ENCODE peak calls at places on chromosomes 3 and 15, in eight cellular contexts. N is NCI-H1092, A is hippocampal formation, J is body of pancreas, U is natural killer cell, V is IMR-90, Z is psoas muscle, T is AG04449. O is an unnamed sample.

GRCh38 chr3:136984837-136985236 is 27.1 kb downstream of the IL20RB start:
- DNase-seq in N (no peak), A (no peak), J (no peak), U (no peak), V (peak; percentile 74), Z (no peak), T (peak; percentile 31), O (no peak)

GRCh38 chr15:80736571-80736970 is 41.5 kb downstream of the ABHD17C start:
- DNase-seq in N (no peak), A (no peak), J (no peak), U (no peak), V (peak; percentile 47), Z (no peak), T (no peak), O (no peak)

GRCh38 chr3:152961323-152961722 is 126.4 kb downstream of the P2RY1 start:
- DNase-seq in N (no peak), A (no peak), J (peak; percentile 42), U (no peak), V (peak; percentile 0), Z (no peak), T (no peak), O (no peak)

GRCh38 chr15:101024709-101025108 is 105.6 kb downstream of the LRRK1 start:
- DNase-seq in N (no peak), A (no peak), J (no peak), U (no peak), V (no peak), Z (no peak), T (no peak), O (no peak)

GRCh38 chr15:63858881-63859280 is 25.1 kb upstream of the HERC1 start:
- DNase-seq in N (no peak), A (no peak), J (no peak), U (no peak), V (peak; percentile 41), Z (no peak), T (no peak), O (no peak)

GRCh38 chr3:128282392-128283196 is 129.3 kb downstream of the EEFSEC start:
- DNase-seq in N (peak; percentile 38), A (no peak), J (peak; percentile 89), U (no peak), V (peak; percentile 50), Z (peak; percentile 77), T (no peak), O (no peak)

GRCh38 chr15:44426975-44427755 is at the start of gene CTDSPL2:
- DNase-seq in N (peak; percentile 96), A (peak; percentile 99), J (peak; percentile 98), U (peak; percentile 93), V (peak; percentile 98), Z (peak; percentile 99), T (peak; percentile 92), O (peak; percentile 90)

GRCh38 chr15:29183071-29183831 is 86.4 kb downstream of the NSMCE3 start:
- DNase-seq in N (no peak), A (no peak), J (no peak), U (no peak), V (no peak), Z (no peak), T (peak; percentile 19), O (no peak)

GRCh38 chr3:130081371-130081881 is at the start of gene ALG1L2:
- DNase-seq in N (no peak), A (no peak), J (no peak), U (no peak), V (no peak), Z (no peak), T (no peak), O (no peak)

GRCh38 chr15:76799760-76800159 is 105.4 kb downstream of the SCAPER start:
- DNase-seq in N (no peak), A (no peak), J (no peak), U (no peak), V (peak; percentile 88), Z (no peak), T (peak; percentile 38), O (no peak)

GRCh38 chr15:68407886-68408500 is 24.0 kb downstream of the ITGA11 start:
- DNase-seq in N (no peak), A (no peak), J (no peak), U (peak; percentile 8), V (no peak), Z (no peak), T (no peak), O (no peak)

GRCh38 chr3:71652786-71653419 is 69.4 kb upstream of the FOXP1 start:
- DNase-seq in N (no peak), A (peak; percentile 79), J (peak; percentile 84), U (no peak), V (peak; percentile 72), Z (no peak), T (peak; percentile 21), O (no peak)

GRCh38 chr3:110815008-110815583 is 256.5 kb upstream of the NECTIN3 start:
- DNase-seq in N (no peak), A (no peak), J (no peak), U (no peak), V (peak; percentile 92), Z (no peak), T (no peak), O (no peak)

GRCh38 chr3:141828487-141829284 is 47.8 kb upstream of the ATP1B3 start:
- DNase-seq in N (no peak), A (no peak), J (peak; percentile 40), U (no peak), V (peak; percentile 3), Z (no peak), T (no peak), O (no peak)

GRCh38 chr3:99579246-99579645 is 59.1 kb upstream of the COL8A1 start:
- DNase-seq in N (no peak), A (no peak), J (no peak), U (no peak), V (peak; percentile 87), Z (no peak), T (no peak), O (no peak)

GRCh38 chr3:171327441-171328174 is 132.6 kb downstream of the TNIK start:
- DNase-seq in N (no peak), A (no peak), J (no peak), U (no peak), V (no peak), Z (no peak), T (no peak), O (no peak)

GRCh38 chr3:133578548-133579191 is 5.2 kb downstream of the CDV3 start:
- DNase-seq in N (no peak), A (no peak), J (peak; percentile 15), U (no peak), V (peak; percentile 55), Z (no peak), T (no peak), O (no peak)

GRCh38 chr3:6528951-6529350 is 332.0 kb upstream of the GRM7 start:
- DNase-seq in N (no peak), A (no peak), J (no peak), U (no peak), V (no peak), Z (no peak), T (no peak), O (no peak)

GRCh38 chr3:30500666-30501399 is 105.6 kb upstream of the TGFBR2 start:
- DNase-seq in N (no peak), A (no peak), J (no peak), U (no peak), V (no peak), Z (no peak), T (no peak), O (no peak)

GRCh38 chr3:53422954-53423708 is 71.3 kb upstream of the CACNA1D start:
- DNase-seq in N (no peak), A (no peak), J (no peak), U (no peak), V (no peak), Z (no peak), T (no peak), O (no peak)

GRCh38 chr3:52533623-52534280 is at the start of gene NT5DC2:
- DNase-seq in N (peak; percentile 57), A (peak; percentile 37), J (peak; percentile 70), U (peak; percentile 53), V (peak; percentile 56), Z (peak; percentile 77), T (no peak), O (no peak)

GRCh38 chr3:54837964-54838363 is 89.9 kb downstream of the LRTM1 start:
- DNase-seq in N (no peak), A (no peak), J (no peak), U (no peak), V (peak; percentile 41), Z (no peak), T (no peak), O (no peak)

GRCh38 chr15:66883322-66883911 is 181.4 kb downstream of the SMAD6 start:
- DNase-seq in N (no peak), A (peak; percentile 57), J (peak; percentile 89), U (no peak), V (peak; percentile 100), Z (peak; percentile 95), T (peak; percentile 100), O (no peak)

GRCh38 chr15:43463542-43463941 is 29.4 kb downstream of the TP53BP1 start:
- DNase-seq in N (no peak), A (no peak), J (no peak), U (no peak), V (peak; percentile 12), Z (no peak), T (no peak), O (no peak)

O was measured in SIG-M5.